ENCODE peak calls at places on chromosomes 1 and 21, in four cellular contexts. T is upper lobe of right lung, G is H1, R is AG04449. P is an unnamed sample.

GRCh38 chr1:57848406-57848805 is 424.5 kb upstream of the DAB1 start:
- DNase-seq in G (no peak), R (no peak), T (no peak), P (peak; percentile 64)

GRCh38 chr21:38898422-38899098 is 92.8 kb downstream of the ETS2 start:
- DNase-seq in G (no peak), R (no peak), T (no peak), P (peak; percentile 41)

GRCh38 chr21:25647632-25648031 is 8.6 kb downstream of the JAM2 start:
- DNase-seq in G (no peak), T (no peak), R (no peak), P (no peak)

GRCh38 chr1:27133158-27133557 is 21.8 kb downstream of the SLC9A1 start:
- DNase-seq in G (no peak), R (no peak), T (no peak), P (no peak)

GRCh38 chr1:12132078-12132477 is 34.7 kb upstream of the TNFRSF1B start:
- DNase-seq in G (no peak), R (no peak), T (no peak), P (peak; percentile 89)

GRCh38 chr1:22453181-22453580 is 1.5 kb downstream of the ZBTB40 start:
- DNase-seq in G (no peak), T (no peak), R (no peak), P (no peak)

GRCh38 chr1:167518331-167518700 is at the start of gene CD247:
- DNase-seq in R (no peak), G (peak; percentile 41), T (no peak), P (no peak)

GRCh38 chr1:208917281-208917680 is 666.2 kb upstream of the CAMK1G start:
- DNase-seq in T (no peak), R (no peak), G (no peak), P (peak; percentile 69)

GRCh38 chr1:67559222-67559700 is 125.7 kb upstream of the GADD45A start:
- DNase-seq in G (no peak), R (no peak), T (no peak), P (peak; percentile 58)

GRCh38 chr1:203726417-203726867 is 38.5 kb upstream of the LAX1 start:
- DNase-seq in T (no peak), R (no peak), G (no peak), P (no peak)

GRCh38 chr1:51236548-51237312 is 657 bp downstream of the RNF11 start:
- DNase-seq in G (peak; percentile 67), R (no peak), T (peak; percentile 76), P (peak; percentile 80)

GRCh38 chr21:44259082-44259705 is 2.5 kb downstream of the DNMT3L start:
- DNase-seq in G (no peak), R (no peak), T (no peak), P (no peak)

GRCh38 chr1:236702995-236703394 is 16.7 kb downstream of the ACTN2 start:
- DNase-seq in R (no peak), G (no peak), T (no peak), P (no peak)

GRCh38 chr1:238343869-238344268 is 453.1 kb upstream of the ZP4 start:
- DNase-seq in G (no peak), R (no peak), T (no peak), P (no peak)

GRCh38 chr1:107963009-107963408 is 2.0 kb downstream of the VAV3 start:
- DNase-seq in T (no peak), R (no peak), G (no peak), P (no peak)

GRCh38 chr1:107964397-107965111 is 426 bp downstream of the VAV3 start:
- DNase-seq in T (peak; percentile 67), G (peak; percentile 77), R (no peak), P (peak; percentile 54)

GRCh38 chr1:107963601-107964396 is 1.2 kb downstream of the VAV3 start:
- DNase-seq in G (peak; percentile 57), T (peak; percentile 64), R (no peak), P (peak; percentile 27)

GRCh38 chr1:107966550-107966949 is 1.6 kb upstream of the VAV3 start:
- DNase-seq in R (no peak), T (no peak), G (no peak), P (no peak)

DNA sequence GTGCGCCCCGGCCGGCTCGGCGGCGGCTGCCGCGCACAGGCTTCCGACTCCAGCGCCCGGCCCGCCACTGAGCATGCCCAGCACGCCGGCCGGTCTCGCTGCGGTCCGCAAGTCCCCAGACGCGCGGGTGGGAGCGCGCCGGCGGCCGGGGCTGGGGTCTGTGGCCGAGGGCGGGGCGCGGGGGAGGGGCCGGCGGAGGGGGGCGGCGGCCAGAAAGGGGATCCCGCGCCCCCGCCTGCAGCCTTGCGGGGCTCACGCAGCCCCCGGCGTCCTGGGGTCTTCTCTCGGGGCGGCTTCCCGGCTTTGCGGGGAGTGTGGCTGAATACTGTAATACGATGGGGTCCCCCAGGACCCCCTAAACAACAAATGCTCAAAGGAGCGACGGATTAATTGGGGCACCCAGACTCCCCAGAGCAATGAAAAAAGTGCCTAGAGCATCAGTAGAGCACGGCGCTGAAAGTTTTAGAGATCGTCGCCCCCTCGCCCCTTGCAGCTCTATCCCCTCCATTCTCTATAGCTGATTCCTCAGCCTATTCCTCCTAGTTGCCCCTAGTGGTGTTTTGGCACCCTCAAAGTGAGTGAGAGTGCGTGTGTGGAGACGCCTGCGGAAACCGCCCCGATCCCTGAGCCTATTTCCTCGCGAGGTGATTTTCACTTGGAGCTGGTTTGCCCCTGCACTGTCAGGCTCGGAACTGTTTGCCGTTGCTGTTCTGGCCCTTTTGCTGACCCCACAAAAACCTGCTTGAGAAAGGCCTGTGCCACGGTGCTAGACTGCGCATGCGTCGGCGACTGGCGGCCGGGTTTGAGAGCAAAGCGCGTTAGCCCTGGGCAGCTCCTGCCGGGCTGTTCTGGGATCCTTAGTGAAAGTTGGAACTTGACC is at the start of gene VAV3:
- DNase-seq in G (peak; percentile 88), T (peak; percentile 83), R (no peak), P (peak; percentile 61)
- TF ChIP-seq CTCF in G (no peak), T (no peak), R (no peak), P (no peak)

GRCh38 chr1:78619446-78619802 is 824 bp upstream of the IFI44L start:
- DNase-seq in R (no peak), G (no peak), T (no peak), P (no peak)
- H3K4me3 ChIP-seq in R (peak overlapping the region; percentile 39), G (no peak overlapping the region), T (peak overlapping the region; percentile 43), P (no peak overlapping the region)

GRCh38 chr1:227654431-227654830 is 80.7 kb downstream of the JMJD4 start:
- DNase-seq in G (no peak), T (no peak), R (no peak), P (no peak)
- TF ChIP-seq CTCF in G (no peak), T (no peak), R (no peak), P (no peak)

GRCh38 chr1:46442317-46443161 is 47.1 kb upstream of the DMBX1 start:
- DNase-seq in T (peak; percentile 88), G (peak; percentile 100), R (peak; percentile 5), P (peak; percentile 88)
- H3K4me3 ChIP-seq in T (peak overlapping the region; percentile 31), G (peak overlapping the region; percentile 65), R (peak overlapping the region; percentile 54), P (peak overlapping the region; percentile 42)

DNA sequence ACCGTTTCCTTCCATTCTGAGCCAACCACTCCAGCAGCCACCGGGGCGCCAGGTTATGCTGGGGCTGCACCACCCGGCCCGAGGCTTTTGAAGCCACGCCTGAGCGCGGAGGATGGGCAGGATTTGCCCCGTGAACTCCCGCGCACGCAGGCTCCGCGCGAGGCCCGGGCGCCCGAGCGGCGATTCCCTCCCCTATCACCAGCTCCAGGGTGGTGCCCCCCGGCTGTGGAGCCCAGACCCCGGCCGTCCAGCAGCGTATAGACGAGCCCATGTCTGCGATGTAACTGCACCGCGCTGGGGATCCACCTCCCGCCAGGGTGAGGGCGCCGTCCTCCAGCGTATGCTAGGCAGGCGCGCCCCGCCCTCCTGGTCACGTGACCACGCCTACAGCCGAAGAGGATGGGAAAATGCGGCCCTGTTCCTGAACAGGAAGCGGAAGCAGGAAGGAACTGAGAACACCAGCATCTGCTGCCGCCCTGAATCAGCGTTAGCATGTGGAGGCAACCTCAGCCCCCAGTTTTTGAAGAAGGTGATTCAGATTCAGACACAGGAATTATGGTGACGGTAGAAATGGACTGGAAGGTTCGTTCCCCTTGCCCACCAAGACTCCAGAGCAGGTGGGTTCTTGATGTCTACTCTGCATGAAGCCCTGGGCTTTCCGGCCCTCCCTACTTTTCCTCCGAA is 46.0 kb downstream of the VPS26C start:
- DNase-seq in T (peak; percentile 98), R (no peak), G (peak; percentile 87), P (peak; percentile 93)
- TF ChIP-seq CTCF in T (peak; percentile 32), R (peak; percentile 39), G (no peak), P (peak; percentile 33)

GRCh38 chr1:61140778-61141177 is 58.4 kb downstream of the NFIA start:
- DNase-seq in T (no peak), G (no peak), R (no peak), P (no peak)
- H3K4me3 ChIP-seq in T (no peak overlapping the region), G (no peak overlapping the region), R (no peak overlapping the region), P (no peak overlapping the region)

P was measured in epithelial cell of esophagus.